ENCODE peak calls at places on chromosome 9, in eight cellular contexts. One of them, this sample, is unnamed.

GRCh38 chr9:123678038-123678877 is 251.7 kb downstream of the DENND1A start:
- DNase-seq in GM12865: no peak
- DNase-seq in fibroblast of the aortic adventitia: no peak
- DNase-seq in fibroblast of lung: peak
- DNase-seq in cardiac fibroblast: no peak
- DNase-seq in K562: no peak
- DNase-seq in uterus: no peak
- DNase-seq in activated CD8-positive, alpha-beta T cell treated with anti-CD3 and anti-CD28 coated beads for 36 hours: no peak
- DNase-seq in this sample: no peak

GRCh38 chr9:135060461-135061116 is 26.9 kb upstream of the OLFM1 start:
- DNase-seq in cardiac fibroblast: no peak
- DNase-seq in activated CD8-positive, alpha-beta T cell treated with anti-CD3 and anti-CD28 coated beads for 36 hours: no peak
- DNase-seq in fibroblast of lung: no peak
- DNase-seq in GM12865: no peak
- DNase-seq in fibroblast of the aortic adventitia: no peak
- DNase-seq in K562: no peak
- DNase-seq in uterus: no peak
- DNase-seq in this sample: no peak

GRCh38 chr9:70120834-70121510 is 77.3 kb downstream of the MAMDC2 start:
- DNase-seq in K562: no peak
- DNase-seq in fibroblast of the aortic adventitia: peak
- DNase-seq in GM12865: no peak
- DNase-seq in fibroblast of lung: peak
- DNase-seq in activated CD8-positive, alpha-beta T cell treated with anti-CD3 and anti-CD28 coated beads for 36 hours: no peak
- DNase-seq in cardiac fibroblast: peak
- DNase-seq in uterus: peak
- DNase-seq in this sample: peak

GRCh38 chr9:69719368-69719767 is 40.4 kb downstream of the PTAR1 start:
- DNase-seq in activated CD8-positive, alpha-beta T cell treated with anti-CD3 and anti-CD28 coated beads for 36 hours: no peak
- DNase-seq in K562: peak
- DNase-seq in GM12865: no peak
- DNase-seq in fibroblast of lung: peak
- DNase-seq in uterus: no peak
- DNase-seq in cardiac fibroblast: peak
- DNase-seq in fibroblast of the aortic adventitia: peak
- DNase-seq in this sample: no peak

GRCh38 chr9:93650448-93650847 is 74.1 kb downstream of the PHF2 start:
- DNase-seq in K562: no peak
- DNase-seq in GM12865: no peak
- DNase-seq in fibroblast of the aortic adventitia: no peak
- DNase-seq in uterus: peak
- DNase-seq in fibroblast of lung: no peak
- DNase-seq in activated CD8-positive, alpha-beta T cell treated with anti-CD3 and anti-CD28 coated beads for 36 hours: no peak
- DNase-seq in cardiac fibroblast: no peak
- DNase-seq in this sample: peak

GRCh38 chr9:74644015-74644414 is 146.9 kb downstream of the RORB start:
- DNase-seq in fibroblast of the aortic adventitia: no peak
- DNase-seq in uterus: no peak
- DNase-seq in GM12865: no peak
- DNase-seq in cardiac fibroblast: no peak
- DNase-seq in activated CD8-positive, alpha-beta T cell treated with anti-CD3 and anti-CD28 coated beads for 36 hours: no peak
- DNase-seq in K562: no peak
- DNase-seq in fibroblast of lung: no peak
- DNase-seq in this sample: no peak

GRCh38 chr9:128051932-128052734 is 15.0 kb downstream of the NAIF1 start:
- DNase-seq in fibroblast of lung: no peak
- DNase-seq in cardiac fibroblast: no peak
- DNase-seq in fibroblast of the aortic adventitia: no peak
- DNase-seq in GM12865: no peak
- DNase-seq in uterus: no peak
- DNase-seq in activated CD8-positive, alpha-beta T cell treated with anti-CD3 and anti-CD28 coated beads for 36 hours: no peak
- DNase-seq in K562: no peak
- DNase-seq in this sample: no peak

GRCh38 chr9:134618823-134619454 is 22.7 kb upstream of the COL5A1 start:
- DNase-seq in GM12865: no peak
- DNase-seq in cardiac fibroblast: no peak
- DNase-seq in uterus: peak
- DNase-seq in K562: no peak
- DNase-seq in activated CD8-positive, alpha-beta T cell treated with anti-CD3 and anti-CD28 coated beads for 36 hours: no peak
- DNase-seq in fibroblast of lung: no peak
- DNase-seq in fibroblast of the aortic adventitia: no peak
- DNase-seq in this sample: no peak

GRCh38 chr9:95552814-95553546 is 36.2 kb upstream of the PTCH1 start:
- DNase-seq in uterus: peak
- DNase-seq in K562: no peak
- DNase-seq in GM12865: no peak
- DNase-seq in fibroblast of lung: no peak
- DNase-seq in cardiac fibroblast: peak
- DNase-seq in activated CD8-positive, alpha-beta T cell treated with anti-CD3 and anti-CD28 coated beads for 36 hours: peak
- DNase-seq in fibroblast of the aortic adventitia: no peak
- DNase-seq in this sample: no peak

GRCh38 chr9:114263853-114264510 is 58.9 kb upstream of the ORM1 start:
- DNase-seq in cardiac fibroblast: peak
- DNase-seq in fibroblast of the aortic adventitia: no peak
- DNase-seq in activated CD8-positive, alpha-beta T cell treated with anti-CD3 and anti-CD28 coated beads for 36 hours: peak
- DNase-seq in fibroblast of lung: no peak
- DNase-seq in uterus: no peak
- DNase-seq in K562: peak
- DNase-seq in GM12865: no peak
- DNase-seq in this sample: no peak

GRCh38 chr9:36092509-36093215 is 43.9 kb upstream of the GLIPR2 start:
- DNase-seq in uterus: no peak
- DNase-seq in fibroblast of the aortic adventitia: no peak
- DNase-seq in fibroblast of lung: no peak
- DNase-seq in GM12865: peak
- DNase-seq in activated CD8-positive, alpha-beta T cell treated with anti-CD3 and anti-CD28 coated beads for 36 hours: peak
- DNase-seq in cardiac fibroblast: no peak
- DNase-seq in K562: no peak
- DNase-seq in this sample: no peak

GRCh38 chr9:110691002-110691549 is 22.5 kb downstream of the MUSK start:
- DNase-seq in cardiac fibroblast: no peak
- DNase-seq in activated CD8-positive, alpha-beta T cell treated with anti-CD3 and anti-CD28 coated beads for 36 hours: no peak
- DNase-seq in fibroblast of the aortic adventitia: peak
- DNase-seq in fibroblast of lung: peak
- DNase-seq in uterus: no peak
- DNase-seq in K562: peak
- DNase-seq in GM12865: no peak
- DNase-seq in this sample: no peak

GRCh38 chr9:69215774-69216482 is 41.9 kb downstream of the TJP2 start:
- DNase-seq in K562: peak
- DNase-seq in fibroblast of the aortic adventitia: peak
- DNase-seq in uterus: no peak
- DNase-seq in activated CD8-positive, alpha-beta T cell treated with anti-CD3 and anti-CD28 coated beads for 36 hours: no peak
- DNase-seq in cardiac fibroblast: peak
- DNase-seq in GM12865: no peak
- DNase-seq in fibroblast of lung: peak
- DNase-seq in this sample: no peak

GRCh38 chr9:126151031-126151670 is 175.5 kb upstream of the MVB12B start:
- DNase-seq in fibroblast of the aortic adventitia: peak
- DNase-seq in fibroblast of lung: peak
- DNase-seq in GM12865: no peak
- DNase-seq in uterus: no peak
- DNase-seq in cardiac fibroblast: peak
- DNase-seq in K562: no peak
- DNase-seq in activated CD8-positive, alpha-beta T cell treated with anti-CD3 and anti-CD28 coated beads for 36 hours: no peak
- DNase-seq in this sample: no peak

GRCh38 chr9:8036914-8037524 is 237.4 kb upstream of the DMAC1 start:
- DNase-seq in cardiac fibroblast: no peak
- DNase-seq in uterus: no peak
- DNase-seq in activated CD8-positive, alpha-beta T cell treated with anti-CD3 and anti-CD28 coated beads for 36 hours: no peak
- DNase-seq in GM12865: no peak
- DNase-seq in fibroblast of lung: no peak
- DNase-seq in K562: no peak
- DNase-seq in fibroblast of the aortic adventitia: no peak
- DNase-seq in this sample: no peak

GRCh38 chr9:104788251-104788650 is 24.3 kb downstream of the NIPSNAP3B start:
- DNase-seq in GM12865: no peak
- DNase-seq in cardiac fibroblast: no peak
- DNase-seq in fibroblast of the aortic adventitia: no peak
- DNase-seq in K562: no peak
- DNase-seq in activated CD8-positive, alpha-beta T cell treated with anti-CD3 and anti-CD28 coated beads for 36 hours: no peak
- DNase-seq in uterus: no peak
- DNase-seq in fibroblast of lung: no peak
- DNase-seq in this sample: no peak

GRCh38 chr9:3527653-3527960 is 1.8 kb upstream of the RFX3 start:
- DNase-seq in cardiac fibroblast: no peak
- DNase-seq in activated CD8-positive, alpha-beta T cell treated with anti-CD3 and anti-CD28 coated beads for 36 hours: peak
- DNase-seq in GM12865: peak
- DNase-seq in K562: no peak
- DNase-seq in fibroblast of the aortic adventitia: no peak
- DNase-seq in uterus: no peak
- DNase-seq in fibroblast of lung: no peak
- DNase-seq in this sample: no peak

GRCh38 chr9:89648247-89649000 is 43.6 kb downstream of the GADD45G start:
- DNase-seq in fibroblast of the aortic adventitia: no peak
- DNase-seq in cardiac fibroblast: no peak
- DNase-seq in uterus: no peak
- DNase-seq in fibroblast of lung: no peak
- DNase-seq in K562: no peak
- DNase-seq in activated CD8-positive, alpha-beta T cell treated with anti-CD3 and anti-CD28 coated beads for 36 hours: no peak
- DNase-seq in GM12865: no peak
- DNase-seq in this sample: no peak

GRCh38 chr9:136538599-136539426 is 7.0 kb downstream of the NOTCH1 start:
- DNase-seq in K562: no peak
- DNase-seq in activated CD8-positive, alpha-beta T cell treated with anti-CD3 and anti-CD28 coated beads for 36 hours: peak
- DNase-seq in fibroblast of lung: no peak
- DNase-seq in GM12865: peak
- DNase-seq in fibroblast of the aortic adventitia: no peak
- DNase-seq in cardiac fibroblast: peak
- DNase-seq in uterus: no peak
- DNase-seq in this sample: no peak

GRCh38 chr9:35112257-35113020 is 3.2 kb downstream of the ATOSB start:
- DNase-seq in activated CD8-positive, alpha-beta T cell treated with anti-CD3 and anti-CD28 coated beads for 36 hours: no peak
- DNase-seq in K562: no peak
- DNase-seq in fibroblast of the aortic adventitia: peak
- DNase-seq in cardiac fibroblast: peak
- DNase-seq in GM12865: no peak
- DNase-seq in uterus: no peak
- DNase-seq in fibroblast of lung: peak
- DNase-seq in this sample: no peak

GRCh38 chr9:16719921-16720320 is 150.5 kb downstream of the BNC2 start:
- DNase-seq in cardiac fibroblast: no peak
- DNase-seq in K562: no peak
- DNase-seq in GM12865: no peak
- DNase-seq in activated CD8-positive, alpha-beta T cell treated with anti-CD3 and anti-CD28 coated beads for 36 hours: no peak
- DNase-seq in fibroblast of lung: no peak
- DNase-seq in uterus: no peak
- DNase-seq in fibroblast of the aortic adventitia: no peak
- DNase-seq in this sample: no peak

GRCh38 chr9:118268046-118268445 is 563.8 kb downstream of the TLR4 start:
- DNase-seq in uterus: no peak
- DNase-seq in fibroblast of the aortic adventitia: no peak
- DNase-seq in activated CD8-positive, alpha-beta T cell treated with anti-CD3 and anti-CD28 coated beads for 36 hours: no peak
- DNase-seq in fibroblast of lung: no peak
- DNase-seq in cardiac fibroblast: no peak
- DNase-seq in K562: no peak
- DNase-seq in GM12865: no peak
- DNase-seq in this sample: no peak

GRCh38 chr9:32926901-32927300 is 74.5 kb downstream of the APTX start:
- DNase-seq in K562: no peak
- DNase-seq in activated CD8-positive, alpha-beta T cell treated with anti-CD3 and anti-CD28 coated beads for 36 hours: no peak
- DNase-seq in cardiac fibroblast: peak
- DNase-seq in fibroblast of the aortic adventitia: no peak
- DNase-seq in uterus: no peak
- DNase-seq in fibroblast of lung: no peak
- DNase-seq in GM12865: no peak
- DNase-seq in this sample: no peak

GRCh38 chr9:94950040-94950732 is 223.7 kb downstream of the AOPEP start:
- DNase-seq in fibroblast of lung: no peak
- DNase-seq in K562: no peak
- DNase-seq in fibroblast of the aortic adventitia: no peak
- DNase-seq in activated CD8-positive, alpha-beta T cell treated with anti-CD3 and anti-CD28 coated beads for 36 hours: no peak
- DNase-seq in uterus: no peak
- DNase-seq in cardiac fibroblast: no peak
- DNase-seq in GM12865: no peak
- DNase-seq in this sample: peak

GRCh38 chr9:115593587-115594091 is 475.7 kb upstream of the TNC start:
- DNase-seq in activated CD8-positive, alpha-beta T cell treated with anti-CD3 and anti-CD28 coated beads for 36 hours: no peak
- DNase-seq in uterus: no peak
- DNase-seq in fibroblast of the aortic adventitia: peak
- DNase-seq in fibroblast of lung: peak
- DNase-seq in K562: peak
- DNase-seq in cardiac fibroblast: peak
- DNase-seq in GM12865: peak
- DNase-seq in this sample: no peak
- TF ChIP-seq CTCF in activated CD8-positive, alpha-beta T cell treated with anti-CD3 and anti-CD28 coated beads for 36 hours: peak
- TF ChIP-seq CTCF in uterus: peak
- TF ChIP-seq CTCF in fibroblast of the aortic adventitia: peak
- TF ChIP-seq CTCF in fibroblast of lung: peak
- TF ChIP-seq CTCF in K562: peak
- TF ChIP-seq CTCF in cardiac fibroblast: peak
- TF ChIP-seq CTCF in GM12865: peak
- TF ChIP-seq CTCF in this sample: peak

GRCh38 chr9:19828586-19828985 is 39.7 kb upstream of the SLC24A2 start:
- DNase-seq in K562: no peak
- DNase-seq in activated CD8-positive, alpha-beta T cell treated with anti-CD3 and anti-CD28 coated beads for 36 hours: no peak
- DNase-seq in fibroblast of lung: no peak
- DNase-seq in cardiac fibroblast: no peak
- DNase-seq in uterus: no peak
- DNase-seq in fibroblast of the aortic adventitia: no peak
- DNase-seq in GM12865: no peak
- DNase-seq in this sample: no peak

DNA sequence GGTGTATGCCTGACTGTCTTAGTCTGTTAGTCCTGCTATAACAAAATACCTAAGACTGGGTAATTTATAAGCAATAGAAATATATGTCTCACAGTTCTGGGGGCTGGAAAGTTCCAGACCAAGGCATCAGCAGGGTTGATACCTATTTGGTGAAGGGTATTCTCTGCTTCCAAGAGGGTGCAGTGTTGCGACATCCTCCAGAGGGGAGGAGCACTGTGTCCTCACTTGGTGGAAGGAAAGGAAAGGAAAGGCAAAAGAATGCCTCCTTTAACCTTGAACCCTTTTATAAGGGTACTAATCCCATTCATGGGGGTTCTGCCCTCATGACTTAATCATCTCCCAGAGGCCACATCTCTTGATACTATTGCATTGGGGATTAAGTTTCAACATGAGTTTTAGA is 42.0 kb upstream of the SLC24A2 start:
- DNase-seq in cardiac fibroblast: no peak
- DNase-seq in uterus: no peak
- DNase-seq in fibroblast of the aortic adventitia: no peak
- DNase-seq in K562: no peak
- DNase-seq in activated CD8-positive, alpha-beta T cell treated with anti-CD3 and anti-CD28 coated beads for 36 hours: no peak
- DNase-seq in fibroblast of lung: no peak
- DNase-seq in GM12865: no peak
- DNase-seq in this sample: no peak
- TF ChIP-seq CTCF in cardiac fibroblast: no peak
- TF ChIP-seq CTCF in uterus: no peak
- TF ChIP-seq CTCF in fibroblast of the aortic adventitia: no peak
- TF ChIP-seq CTCF in K562: no peak
- TF ChIP-seq CTCF in activated CD8-positive, alpha-beta T cell treated with anti-CD3 and anti-CD28 coated beads for 36 hours: no peak
- TF ChIP-seq CTCF in fibroblast of lung: no peak
- TF ChIP-seq CTCF in GM12865: no peak
- TF ChIP-seq CTCF in this sample: no peak

GRCh38 chr9:23587903-23588302 is 238.1 kb downstream of the ELAVL2 start:
- DNase-seq in uterus: no peak
- DNase-seq in activated CD8-positive, alpha-beta T cell treated with anti-CD3 and anti-CD28 coated beads for 36 hours: no peak
- DNase-seq in cardiac fibroblast: no peak
- DNase-seq in fibroblast of lung: no peak
- DNase-seq in GM12865: no peak
- DNase-seq in fibroblast of the aortic adventitia: no peak
- DNase-seq in K562: no peak
- DNase-seq in this sample: no peak
- TF ChIP-seq CTCF in uterus: no peak
- TF ChIP-seq CTCF in activated CD8-positive, alpha-beta T cell treated with anti-CD3 and anti-CD28 coated beads for 36 hours: no peak
- TF ChIP-seq CTCF in cardiac fibroblast: no peak
- TF ChIP-seq CTCF in fibroblast of lung: no peak
- TF ChIP-seq CTCF in GM12865: no peak
- TF ChIP-seq CTCF in fibroblast of the aortic adventitia: no peak
- TF ChIP-seq CTCF in K562: no peak
- TF ChIP-seq CTCF in this sample: no peak

GRCh38 chr9:115672477-115673316 is 480.9 kb upstream of the PAPPA start:
- DNase-seq in fibroblast of lung: peak
- DNase-seq in K562: no peak
- DNase-seq in cardiac fibroblast: peak
- DNase-seq in fibroblast of the aortic adventitia: peak
- DNase-seq in activated CD8-positive, alpha-beta T cell treated with anti-CD3 and anti-CD28 coated beads for 36 hours: no peak
- DNase-seq in GM12865: no peak
- DNase-seq in uterus: no peak
- DNase-seq in this sample: no peak
- TF ChIP-seq CTCF in fibroblast of lung: no peak
- TF ChIP-seq CTCF in K562: no peak
- TF ChIP-seq CTCF in cardiac fibroblast: no peak
- TF ChIP-seq CTCF in fibroblast of the aortic adventitia: no peak
- TF ChIP-seq CTCF in activated CD8-positive, alpha-beta T cell treated with anti-CD3 and anti-CD28 coated beads for 36 hours: no peak
- TF ChIP-seq CTCF in GM12865: no peak
- TF ChIP-seq CTCF in uterus: no peak
- TF ChIP-seq CTCF in this sample: no peak

This sample was measured in gastrocnemius medialis.